ENCODE peak calls at places on chromosomes 11 and 22, in eight cellular contexts. One of them, this sample, is unnamed.

GRCh38 chr11:8631395-8632110 is 37.5 kb upstream of the STK33 start:
- DNase-seq in neuronal stem cell: no peak
- DNase-seq in brain microvascular endothelial cell: peak
- DNase-seq in substantia nigra: no peak
- DNase-seq in pancreas: no peak
- DNase-seq in PC-9: no peak
- DNase-seq in CD4-positive, alpha-beta T cell: no peak
- DNase-seq in tibial nerve: no peak
- DNase-seq in this sample: no peak

GRCh38 chr11:59557940-59558643 is 46.8 kb downstream of the OR4D9 start:
- DNase-seq in PC-9: no peak
- DNase-seq in CD4-positive, alpha-beta T cell: no peak
- DNase-seq in brain microvascular endothelial cell: no peak
- DNase-seq in neuronal stem cell: no peak
- DNase-seq in tibial nerve: no peak
- DNase-seq in pancreas: no peak
- DNase-seq in substantia nigra: no peak
- DNase-seq in this sample: no peak

GRCh38 chr11:12418019-12418611 is 40.7 kb downstream of the PARVA start:
- DNase-seq in tibial nerve: no peak
- DNase-seq in neuronal stem cell: no peak
- DNase-seq in PC-9: peak
- DNase-seq in pancreas: no peak
- DNase-seq in CD4-positive, alpha-beta T cell: no peak
- DNase-seq in substantia nigra: no peak
- DNase-seq in brain microvascular endothelial cell: peak
- DNase-seq in this sample: peak

GRCh38 chr11:76166314-76166713 is 40.0 kb downstream of the WNT11 start:
- DNase-seq in pancreas: no peak
- DNase-seq in tibial nerve: no peak
- DNase-seq in brain microvascular endothelial cell: no peak
- DNase-seq in PC-9: no peak
- DNase-seq in neuronal stem cell: no peak
- DNase-seq in CD4-positive, alpha-beta T cell: no peak
- DNase-seq in substantia nigra: no peak
- DNase-seq in this sample: peak

GRCh38 chr11:70662691-70663098 is 264.4 kb downstream of the CTTN start:
- DNase-seq in neuronal stem cell: no peak
- DNase-seq in PC-9: no peak
- DNase-seq in brain microvascular endothelial cell: no peak
- DNase-seq in pancreas: no peak
- DNase-seq in tibial nerve: no peak
- DNase-seq in substantia nigra: no peak
- DNase-seq in CD4-positive, alpha-beta T cell: no peak
- DNase-seq in this sample: peak

GRCh38 chr11:120065876-120066275 is 72.0 kb downstream of the TRIM29 start:
- DNase-seq in brain microvascular endothelial cell: no peak
- DNase-seq in PC-9: no peak
- DNase-seq in tibial nerve: no peak
- DNase-seq in neuronal stem cell: no peak
- DNase-seq in pancreas: no peak
- DNase-seq in CD4-positive, alpha-beta T cell: no peak
- DNase-seq in substantia nigra: no peak
- DNase-seq in this sample: no peak

GRCh38 chr11:126661051-126661450 is 305.6 kb downstream of the ST3GAL4 start:
- DNase-seq in pancreas: no peak
- DNase-seq in PC-9: no peak
- DNase-seq in neuronal stem cell: no peak
- DNase-seq in substantia nigra: no peak
- DNase-seq in CD4-positive, alpha-beta T cell: no peak
- DNase-seq in brain microvascular endothelial cell: no peak
- DNase-seq in tibial nerve: no peak
- DNase-seq in this sample: no peak

GRCh38 chr22:21936151-21936778 is 16.4 kb downstream of the PPM1F start:
- DNase-seq in PC-9: no peak
- DNase-seq in brain microvascular endothelial cell: no peak
- DNase-seq in CD4-positive, alpha-beta T cell: no peak
- DNase-seq in substantia nigra: peak
- DNase-seq in neuronal stem cell: no peak
- DNase-seq in tibial nerve: no peak
- DNase-seq in pancreas: no peak
- DNase-seq in this sample: peak

GRCh38 chr11:19191530-19192169 is 10.1 kb downstream of the CSRP3 start:
- DNase-seq in neuronal stem cell: no peak
- DNase-seq in CD4-positive, alpha-beta T cell: no peak
- DNase-seq in brain microvascular endothelial cell: no peak
- DNase-seq in substantia nigra: no peak
- DNase-seq in pancreas: peak
- DNase-seq in PC-9: no peak
- DNase-seq in tibial nerve: no peak
- DNase-seq in this sample: no peak

GRCh38 chr11:67436459-67437081 is 912 bp downstream of the PTPRCAP start:
- DNase-seq in brain microvascular endothelial cell: no peak
- DNase-seq in tibial nerve: no peak
- DNase-seq in neuronal stem cell: no peak
- DNase-seq in PC-9: no peak
- DNase-seq in pancreas: no peak
- DNase-seq in substantia nigra: no peak
- DNase-seq in CD4-positive, alpha-beta T cell: peak
- DNase-seq in this sample: peak

GRCh38 chr11:58394195-58394594 is 12.5 kb downstream of the OR5B3 start:
- DNase-seq in neuronal stem cell: no peak
- DNase-seq in pancreas: no peak
- DNase-seq in CD4-positive, alpha-beta T cell: no peak
- DNase-seq in substantia nigra: no peak
- DNase-seq in tibial nerve: no peak
- DNase-seq in brain microvascular endothelial cell: peak
- DNase-seq in PC-9: peak
- DNase-seq in this sample: peak

GRCh38 chr11:118436639-118437045 is 350 bp downstream of the KMT2A start:
- DNase-seq in tibial nerve: no peak
- DNase-seq in brain microvascular endothelial cell: no peak
- DNase-seq in CD4-positive, alpha-beta T cell: no peak
- DNase-seq in PC-9: no peak
- DNase-seq in substantia nigra: no peak
- DNase-seq in neuronal stem cell: peak
- DNase-seq in pancreas: peak
- DNase-seq in this sample: no peak

GRCh38 chr22:27848005-27848404 is 46.4 kb upstream of the MN1 start:
- DNase-seq in brain microvascular endothelial cell: no peak
- DNase-seq in pancreas: no peak
- DNase-seq in PC-9: no peak
- DNase-seq in CD4-positive, alpha-beta T cell: no peak
- DNase-seq in neuronal stem cell: no peak
- DNase-seq in substantia nigra: no peak
- DNase-seq in tibial nerve: no peak
- DNase-seq in this sample: no peak

GRCh38 chr11:101870510-101870909 is 44.3 kb upstream of the CEP126 start:
- DNase-seq in substantia nigra: no peak
- DNase-seq in CD4-positive, alpha-beta T cell: no peak
- DNase-seq in neuronal stem cell: no peak
- DNase-seq in pancreas: no peak
- DNase-seq in PC-9: no peak
- DNase-seq in tibial nerve: no peak
- DNase-seq in brain microvascular endothelial cell: peak
- DNase-seq in this sample: no peak

GRCh38 chr11:46102843-46103242 is 18.4 kb downstream of the PHF21A start:
- DNase-seq in PC-9: no peak
- DNase-seq in tibial nerve: no peak
- DNase-seq in brain microvascular endothelial cell: no peak
- DNase-seq in substantia nigra: no peak
- DNase-seq in neuronal stem cell: no peak
- DNase-seq in CD4-positive, alpha-beta T cell: no peak
- DNase-seq in pancreas: no peak
- DNase-seq in this sample: no peak

GRCh38 chr11:70517996-70518907 is 119.9 kb downstream of the CTTN start:
- DNase-seq in tibial nerve: no peak
- DNase-seq in neuronal stem cell: no peak
- DNase-seq in PC-9: peak
- DNase-seq in substantia nigra: no peak
- DNase-seq in CD4-positive, alpha-beta T cell: no peak
- DNase-seq in brain microvascular endothelial cell: peak
- DNase-seq in pancreas: no peak
- DNase-seq in this sample: peak

GRCh38 chr22:21593406-21594232 is 26.1 kb downstream of the UBE2L3 start:
- DNase-seq in brain microvascular endothelial cell: no peak
- DNase-seq in tibial nerve: no peak
- DNase-seq in neuronal stem cell: no peak
- DNase-seq in substantia nigra: no peak
- DNase-seq in pancreas: no peak
- DNase-seq in CD4-positive, alpha-beta T cell: no peak
- DNase-seq in PC-9: no peak
- DNase-seq in this sample: no peak

GRCh38 chr11:74141274-74141695 is 29.5 kb downstream of the C2CD3 start:
- DNase-seq in PC-9: peak
- DNase-seq in pancreas: no peak
- DNase-seq in brain microvascular endothelial cell: no peak
- DNase-seq in neuronal stem cell: no peak
- DNase-seq in CD4-positive, alpha-beta T cell: no peak
- DNase-seq in substantia nigra: no peak
- DNase-seq in tibial nerve: no peak
- DNase-seq in this sample: no peak

GRCh38 chr22:43820671-43821305 is 8.7 kb upstream of the EFCAB6 start:
- DNase-seq in pancreas: no peak
- DNase-seq in CD4-positive, alpha-beta T cell: no peak
- DNase-seq in brain microvascular endothelial cell: no peak
- DNase-seq in PC-9: no peak
- DNase-seq in tibial nerve: no peak
- DNase-seq in neuronal stem cell: no peak
- DNase-seq in substantia nigra: no peak
- DNase-seq in this sample: peak

GRCh38 chr11:130431337-130431773 is 2.9 kb upstream of the ADAMTS8 start:
- DNase-seq in substantia nigra: peak
- DNase-seq in pancreas: peak
- DNase-seq in neuronal stem cell: peak
- DNase-seq in CD4-positive, alpha-beta T cell: peak
- DNase-seq in PC-9: peak
- DNase-seq in tibial nerve: peak
- DNase-seq in brain microvascular endothelial cell: peak
- DNase-seq in this sample: peak

GRCh38 chr11:46966773-46967172 is 30.2 kb downstream of the CSTPP1 start:
- DNase-seq in CD4-positive, alpha-beta T cell: no peak
- DNase-seq in substantia nigra: no peak
- DNase-seq in tibial nerve: no peak
- DNase-seq in neuronal stem cell: no peak
- DNase-seq in PC-9: no peak
- DNase-seq in pancreas: no peak
- DNase-seq in brain microvascular endothelial cell: no peak
- DNase-seq in this sample: no peak

DNA sequence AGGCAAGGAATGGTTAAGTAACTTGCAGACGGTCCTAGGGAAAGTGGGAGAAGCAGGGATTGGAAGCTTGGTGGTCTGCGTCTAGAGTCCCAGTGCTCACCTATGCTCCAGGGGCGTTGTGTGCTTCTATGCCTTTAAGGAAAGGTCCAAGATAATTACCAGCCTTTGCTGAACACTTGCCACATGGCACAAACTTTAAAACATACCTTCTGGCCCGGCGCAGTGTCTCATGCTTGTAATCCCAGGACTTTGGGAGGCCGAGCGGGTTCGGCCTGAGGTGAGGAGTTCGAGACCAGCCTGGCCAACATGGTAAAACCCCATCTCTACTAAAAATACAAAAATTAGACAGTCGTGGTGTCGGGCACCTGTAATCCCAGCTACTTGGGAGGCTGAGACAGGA is 2.3 kb downstream of the POLDIP3 start:
- DNase-seq in tibial nerve: no peak
- DNase-seq in CD4-positive, alpha-beta T cell: no peak
- DNase-seq in pancreas: no peak
- DNase-seq in neuronal stem cell: no peak
- DNase-seq in brain microvascular endothelial cell: no peak
- DNase-seq in substantia nigra: no peak
- DNase-seq in PC-9: no peak
- DNase-seq in this sample: no peak
- H3K27ac ChIP-seq in tibial nerve: peak
- H3K27ac ChIP-seq in CD4-positive, alpha-beta T cell: no peak
- H3K27ac ChIP-seq in pancreas: no peak
- H3K27ac ChIP-seq in neuronal stem cell: no peak
- H3K27ac ChIP-seq in brain microvascular endothelial cell: no peak
- H3K27ac ChIP-seq in substantia nigra: peak
- H3K27ac ChIP-seq in PC-9: no peak
- H3K27ac ChIP-seq in this sample: no peak

GRCh38 chr11:61495801-61496601 is 12.5 kb upstream of the LRRC10B start:
- DNase-seq in PC-9: no peak
- DNase-seq in CD4-positive, alpha-beta T cell: no peak
- DNase-seq in brain microvascular endothelial cell: no peak
- DNase-seq in substantia nigra: no peak
- DNase-seq in tibial nerve: no peak
- DNase-seq in pancreas: no peak
- DNase-seq in neuronal stem cell: no peak
- DNase-seq in this sample: peak
- H3K27ac ChIP-seq in PC-9: no peak
- H3K27ac ChIP-seq in CD4-positive, alpha-beta T cell: no peak
- H3K27ac ChIP-seq in brain microvascular endothelial cell: no peak
- H3K27ac ChIP-seq in substantia nigra: no peak
- H3K27ac ChIP-seq in tibial nerve: no peak
- H3K27ac ChIP-seq in pancreas: peak
- H3K27ac ChIP-seq in neuronal stem cell: no peak
- H3K27ac ChIP-seq in this sample: no peak

DNA sequence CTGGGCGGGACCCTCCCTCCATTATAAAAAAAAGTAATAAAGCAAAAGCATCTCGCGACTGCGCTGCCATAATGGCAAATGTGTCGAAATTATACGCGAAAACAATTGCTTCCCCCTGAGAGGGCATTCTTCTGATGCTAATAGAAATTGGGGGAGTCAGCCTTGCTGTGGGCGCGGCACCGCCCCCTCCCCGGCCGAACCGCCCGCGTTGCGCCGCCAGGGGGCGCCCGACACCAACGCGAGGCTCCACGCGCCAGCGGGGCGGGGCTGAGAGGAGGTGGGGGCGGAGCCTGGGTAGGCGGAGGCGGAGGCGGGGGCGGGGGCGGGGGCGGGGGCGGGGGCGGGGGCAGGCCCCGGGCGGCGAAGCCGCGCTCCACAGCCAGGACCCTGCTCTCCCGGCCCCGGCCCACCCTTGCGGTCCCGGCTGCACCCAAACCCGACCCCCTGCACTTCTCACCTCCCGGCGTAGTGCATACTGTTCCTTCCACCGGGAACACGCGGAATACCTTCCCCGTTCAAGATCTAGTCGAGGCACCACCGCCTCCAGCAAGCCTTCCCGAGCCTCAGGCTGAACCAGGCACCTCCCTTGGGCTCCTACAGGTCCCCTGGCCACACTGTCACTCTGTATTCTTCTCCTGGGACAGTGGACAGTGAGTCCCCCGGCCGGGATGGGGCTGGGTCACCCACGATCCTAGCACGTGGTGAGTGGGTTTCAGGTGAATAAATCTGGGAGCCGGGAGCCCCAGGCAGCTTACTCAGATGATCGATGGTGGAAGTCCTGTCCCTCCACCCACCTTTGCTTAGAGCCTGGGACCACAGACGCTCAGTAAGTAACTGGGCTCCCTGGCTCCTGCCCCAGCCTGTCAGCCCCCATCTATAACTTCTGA is 15.5 kb upstream of the UPK3A start:
- DNase-seq in brain microvascular endothelial cell: no peak
- DNase-seq in pancreas: peak
- DNase-seq in CD4-positive, alpha-beta T cell: peak
- DNase-seq in tibial nerve: peak
- DNase-seq in neuronal stem cell: peak
- DNase-seq in PC-9: peak
- DNase-seq in substantia nigra: peak
- DNase-seq in this sample: peak
- H3K27ac ChIP-seq in brain microvascular endothelial cell: no peak
- H3K27ac ChIP-seq in pancreas: no peak
- H3K27ac ChIP-seq in CD4-positive, alpha-beta T cell: no peak
- H3K27ac ChIP-seq in tibial nerve: peak
- H3K27ac ChIP-seq in neuronal stem cell: peak
- H3K27ac ChIP-seq in PC-9: no peak
- H3K27ac ChIP-seq in substantia nigra: peak
- H3K27ac ChIP-seq in this sample: no peak

GRCh38 chr11:2296913-2297622 is 4.7 kb downstream of the C11orf21 start:
- DNase-seq in neuronal stem cell: no peak
- DNase-seq in CD4-positive, alpha-beta T cell: no peak
- DNase-seq in brain microvascular endothelial cell: no peak
- DNase-seq in pancreas: no peak
- DNase-seq in substantia nigra: no peak
- DNase-seq in PC-9: no peak
- DNase-seq in tibial nerve: no peak
- DNase-seq in this sample: peak
- H3K27ac ChIP-seq in neuronal stem cell: no peak
- H3K27ac ChIP-seq in CD4-positive, alpha-beta T cell: peak
- H3K27ac ChIP-seq in brain microvascular endothelial cell: no peak
- H3K27ac ChIP-seq in pancreas: no peak
- H3K27ac ChIP-seq in substantia nigra: no peak
- H3K27ac ChIP-seq in PC-9: no peak
- H3K27ac ChIP-seq in tibial nerve: no peak
- H3K27ac ChIP-seq in this sample: no peak

This sample was measured in osteoblast.